ENCODE peak calls at places on chromosomes 4 and X, in eight cellular contexts. Z is neuronal stem cell; W is coronary artery; E is thyroid gland; P is putamen; V is hypothalamus; L is occipital lobe; A is effector CD4-positive, alpha-beta T cell. I is an unnamed sample.

GRCh38 chr4:121156822-121157769 is 7.0 kb downstream of the TNIP3 start:
- DNase-seq in L (no peak), A (peak; percentile 12), Z (peak; percentile 48), P (no peak), V (peak; percentile 2), W (no peak), E (peak; percentile 18), I (no peak)

GRCh38 chr4:20809796-20810195 is 109.5 kb downstream of the PACRGL start:
- DNase-seq in V (no peak), P (no peak), E (peak; percentile 3), A (no peak), Z (peak; percentile 1), L (no peak), W (no peak), I (no peak)

GRCh38 chr4:2193321-2193720 is 48.6 kb downstream of the HAUS3 start:
- DNase-seq in A (no peak), W (no peak), V (no peak), L (no peak), Z (no peak), P (no peak), E (no peak), I (no peak)

GRCh38 chr4:85861064-85861767 is 386.3 kb downstream of the ARHGAP24 start:
- DNase-seq in A (no peak), L (no peak), Z (no peak), E (no peak), W (no peak), V (no peak), P (no peak), I (no peak)

GRCh38 chr4:17027495-17027894 is 129.1 kb upstream of the LDB2 start:
- DNase-seq in E (no peak), W (no peak), L (peak; percentile 2), A (no peak), Z (no peak), V (no peak), P (peak; percentile 72), I (no peak)

GRCh38 chrX:11965436-11965835 is 172.8 kb upstream of the FRMPD4 start:
- DNase-seq in Z (no peak), V (no peak), A (no peak), W (no peak), L (no peak), P (no peak), E (no peak), I (no peak)

GRCh38 chr4:169485791-169486742 is 126.3 kb downstream of the NEK1 start:
- DNase-seq in W (no peak), Z (peak; percentile 61), L (peak; percentile 5), E (peak; percentile 37), P (peak; percentile 77), A (no peak), V (no peak), I (no peak)

GRCh38 chr4:7238300-7238960 is 46.1 kb downstream of the SORCS2 start:
- DNase-seq in L (no peak), Z (no peak), W (no peak), A (no peak), E (no peak), V (no peak), P (no peak), I (no peak)

GRCh38 chr4:75895744-75896314 is 6.4 kb downstream of the PPEF2 start:
- DNase-seq in Z (peak; percentile 23), A (no peak), V (no peak), W (no peak), P (no peak), L (no peak), E (no peak), I (no peak)

GRCh38 chrX:30212172-30212571 is 3.2 kb upstream of the MAGEB2 start:
- DNase-seq in V (no peak), A (no peak), P (no peak), Z (no peak), L (no peak), E (no peak), W (no peak), I (no peak)

GRCh38 chrX:96183843-96184242 is 500.8 kb upstream of the DIAPH2 start:
- DNase-seq in P (peak; percentile 0), E (no peak), Z (no peak), L (no peak), A (no peak), W (no peak), V (no peak), I (no peak)

GRCh38 chrX:15298201-15298600 is 17.2 kb downstream of the ASB11 start:
- DNase-seq in Z (no peak), A (no peak), E (no peak), V (no peak), L (no peak), W (no peak), P (no peak), I (no peak)

GRCh38 chr4:76585270-76585669 is 150.2 kb downstream of the SHROOM3 start:
- DNase-seq in L (no peak), A (no peak), Z (peak; percentile 37), W (no peak), E (no peak), V (no peak), P (no peak), I (no peak)

GRCh38 chr4:67809502-67809901 is 55.3 kb upstream of the GNRHR start:
- DNase-seq in Z (no peak), V (no peak), W (no peak), P (no peak), A (no peak), E (no peak), L (no peak), I (no peak)

GRCh38 chr4:2482693-2483092 is 13.8 kb downstream of the RNF4 start:
- DNase-seq in V (no peak), P (peak; percentile 58), Z (no peak), L (peak; percentile 12), A (no peak), E (peak; percentile 83), W (no peak), I (no peak)